ENCODE peak calls at places on chromosomes 11 and 22, in six cellular contexts. Y is neural crest cell, R is AG04450, N is GM12865, A is endothelial cell, C is cardiac muscle cell. H is an unnamed sample.

GRCh38 chr11:72141066-72141465 is 5.5 kb downstream of the FOLR3 start:
- DNase-seq in A (no peak), Y (no peak), R (peak), C (peak), N (no peak), H (no peak)

GRCh38 chr11:19577849-19578619 is 134.6 kb upstream of the NAV2 start:
- DNase-seq in Y (no peak), C (peak), N (no peak), R (no peak), A (no peak), H (no peak)

GRCh38 chr22:25745341-25746011 is 3.5 kb downstream of the MYO18B start:
- DNase-seq in C (peak), N (no peak), A (no peak), Y (no peak), R (no peak), H (no peak)

GRCh38 chr11:57311109-57311936 is 13.4 kb downstream of the TNKS1BP1 start:
- DNase-seq in C (peak), R (peak), N (peak), Y (no peak), A (peak), H (peak)

GRCh38 chr11:567036-567628 is 6.4 kb downstream of the RASSF7 start:
- DNase-seq in N (no peak), C (no peak), R (no peak), Y (no peak), A (no peak), H (no peak)

GRCh38 chr22:22450343-22450839 is 58.2 kb downstream of the ZNF280B start:
- DNase-seq in A (no peak), Y (no peak), R (no peak), N (peak), C (no peak), H (no peak)

GRCh38 chr22:37418627-37419369 is 8.5 kb downstream of the ELFN2 start:
- DNase-seq in R (no peak), A (no peak), C (no peak), N (no peak), Y (no peak), H (no peak)

GRCh38 chr22:46137218-46137766 is 13.0 kb upstream of the PPARA start:
- DNase-seq in R (no peak), C (no peak), N (no peak), A (no peak), Y (no peak), H (no peak)

GRCh38 chr11:65899356-65900124 is 648 bp downstream of the FOSL1 start:
- DNase-seq in N (peak), R (no peak), A (peak), C (peak), Y (no peak), H (peak)

GRCh38 chr11:117995472-117995871 is 9.3 kb downstream of the IL10RA start:
- DNase-seq in N (no peak), R (no peak), C (no peak), Y (no peak), A (no peak), H (no peak)

GRCh38 chr22:39487826-39488520 is 14.1 kb upstream of the MIEF1 start:
- DNase-seq in R (no peak), A (no peak), C (no peak), Y (no peak), N (no peak), H (no peak)

GRCh38 chr22:47716890-47717615 is 954.6 kb downstream of the TBC1D22A start:
- DNase-seq in A (no peak), Y (no peak), N (no peak), R (no peak), C (no peak), H (no peak)

GRCh38 chr11:73273246-73273890 is 1.2 kb downstream of the P2RY6 start:
- DNase-seq in C (no peak), R (no peak), A (no peak), N (no peak), Y (no peak), H (no peak)

GRCh38 chr22:42080287-42080686 is 787 bp downstream of the SMDT1 start:
- DNase-seq in C (peak), R (no peak), A (no peak), N (peak), Y (no peak), H (no peak)

GRCh38 chr11:114080769-114081168 is 21.3 kb downstream of the ZBTB16 start:
- DNase-seq in C (no peak), A (no peak), N (no peak), R (no peak), Y (no peak), H (no peak)

GRCh38 chr11:116471608-116472007 is 301.2 kb downstream of the BUD13 start:
- DNase-seq in N (no peak), R (no peak), Y (no peak), C (peak), A (no peak), H (no peak)

GRCh38 chr11:1356007-1356435 is 33.7 kb upstream of the BRSK2 start:
- DNase-seq in Y (no peak), R (no peak), N (no peak), C (peak), A (no peak), H (no peak)

GRCh38 chr11:115959098-115959497 is 454.9 kb upstream of the CADM1 start:
- DNase-seq in R (no peak), N (no peak), A (no peak), C (no peak), Y (no peak), H (no peak)

GRCh38 chr11:107561688-107562087 is 3.8 kb downstream of the ALKBH8 start:
- DNase-seq in R (no peak), C (peak), A (no peak), N (no peak), Y (no peak), H (no peak)

GRCh38 chr11:35077709-35078695 is 61.0 kb upstream of the CD44 start:
- DNase-seq in R (no peak), C (no peak), A (no peak), N (peak), Y (no peak), H (no peak)

DNA sequence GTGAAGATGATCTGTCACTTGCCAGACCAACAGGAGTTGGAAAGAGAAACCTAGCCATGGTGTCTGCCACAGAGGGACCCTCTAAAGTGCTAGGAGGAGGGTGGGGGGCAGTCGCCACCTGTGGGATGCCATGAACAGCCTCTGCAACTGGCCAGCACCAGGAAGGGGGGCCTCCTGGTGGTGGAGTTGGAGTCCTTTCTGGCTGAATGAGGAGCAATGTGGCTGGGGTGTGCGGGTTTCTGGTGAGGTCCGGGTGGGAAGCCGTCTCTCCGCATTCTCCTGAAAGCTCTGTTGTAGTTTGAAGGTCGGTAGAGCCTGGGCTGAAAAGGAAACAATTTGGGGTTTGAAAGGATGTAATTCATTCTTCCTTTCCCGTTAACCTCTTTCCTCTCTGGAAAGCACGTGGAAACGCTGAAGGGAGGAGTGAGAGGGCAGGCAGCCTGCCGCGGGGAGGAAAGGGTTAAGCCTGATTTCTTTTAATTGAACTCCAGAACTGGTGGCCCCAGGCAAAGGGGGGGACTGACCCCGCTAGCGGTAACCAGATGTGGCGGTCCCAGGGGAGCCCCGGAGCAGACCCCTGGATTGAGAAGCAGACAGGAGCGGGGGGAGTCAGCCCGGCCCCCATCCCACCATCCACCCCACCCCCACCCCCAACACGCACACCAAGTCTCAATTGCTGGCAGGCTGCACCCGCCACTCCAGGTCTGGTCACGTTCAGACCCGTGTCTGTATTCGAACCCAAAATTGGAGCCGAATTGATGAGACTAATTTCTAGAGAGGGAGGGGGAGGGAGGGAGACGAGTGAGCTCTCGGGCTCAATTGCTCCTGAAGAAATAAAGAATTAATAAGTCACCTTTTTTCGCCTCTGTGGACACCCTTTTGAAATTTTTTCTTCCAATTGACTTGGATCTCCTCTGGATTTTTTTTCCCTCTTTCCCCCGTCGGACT is 1.8 kb upstream of the FLI1 start:
- DNase-seq in R (no peak), Y (no peak), C (no peak), A (peak), N (no peak), H (peak)
- TF ChIP-seq CTCF in R (peak), Y (peak), C (peak), A (peak), N (no peak), H (peak)

GRCh38 chr22:31829505-31829904 is 75.7 kb downstream of the DEPDC5 start:
- DNase-seq in A (no peak), R (peak), N (peak), Y (no peak), C (peak), H (no peak)
- TF ChIP-seq CTCF in A (no peak), R (no peak), N (no peak), Y (no peak), C (no peak), H (no peak)

DNA sequence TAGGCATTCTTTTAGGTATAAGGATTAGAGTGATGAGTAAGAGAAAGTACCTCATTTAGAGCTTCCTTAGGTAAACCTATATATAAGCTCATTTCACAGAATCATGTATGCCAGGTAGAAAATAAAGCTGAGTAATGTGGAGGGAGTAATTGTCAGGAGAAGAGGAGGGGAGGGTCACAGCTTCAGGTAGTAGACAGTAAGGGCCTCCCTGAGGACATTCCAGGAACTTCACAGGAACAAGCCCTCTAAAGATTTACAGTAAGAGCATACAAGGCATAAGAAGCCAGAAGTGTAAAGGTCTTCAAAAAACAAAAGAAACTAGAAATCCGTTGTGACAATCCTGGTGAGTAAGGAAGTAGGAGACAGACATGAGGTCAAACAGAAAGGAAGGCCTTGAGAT is 57.6 kb downstream of the USP47 start:
- DNase-seq in Y (no peak), R (no peak), A (no peak), C (no peak), N (no peak), H (no peak)
- TF ChIP-seq CTCF in Y (peak), R (no peak), A (no peak), C (no peak), N (no peak), H (no peak)

GRCh38 chr22:30634477-30635233 is 926 bp upstream of the SLC35E4 start:
- DNase-seq in R (peak), A (peak), C (peak), N (peak), Y (peak), H (peak)

GRCh38 chr22:30640361-30640760 is 4.8 kb downstream of the SLC35E4 start:
- DNase-seq in C (no peak), Y (no peak), R (no peak), N (no peak), A (no peak), H (no peak)

GRCh38 chr22:30637701-30638114 is 2.1 kb downstream of the SLC35E4 start:
- DNase-seq in C (no peak), A (no peak), Y (no peak), R (no peak), N (no peak), H (no peak)

GRCh38 chr22:30636226-30637077 is 871 bp downstream of the SLC35E4 start:
- DNase-seq in R (no peak), N (peak), Y (no peak), C (no peak), A (peak), H (no peak)

GRCh38 chr22:30635273-30636225 is at the start of gene SLC35E4:
- DNase-seq in A (peak), Y (peak), C (peak), R (peak), N (peak), H (peak)
- TF ChIP-seq CTCF in A (no peak), Y (no peak), C (peak), R (peak), N (peak), H (no peak)

GRCh38 chr11:94762208-94762607 is 5.9 kb upstream of the AMOTL1 start:
- DNase-seq in R (no peak), C (no peak), Y (no peak), N (peak), A (peak), H (no peak)
- TF ChIP-seq CTCF in R (peak), C (peak), Y (peak), N (peak), A (peak), H (no peak)

GRCh38 chr22:20550851-20551744 is 43.7 kb downstream of the MED15 start:
- DNase-seq in C (peak), Y (peak), A (no peak), N (peak), R (no peak), H (no peak)

GRCh38 chr22:20552913-20553401 is 45.5 kb downstream of the MED15 start:
- DNase-seq in C (peak), N (no peak), Y (no peak), A (no peak), R (no peak), H (no peak)

GRCh38 chr22:20552450-20552894 is 45.1 kb downstream of the MED15 start:
- DNase-seq in N (no peak), C (peak), A (no peak), Y (no peak), R (no peak), H (no peak)

GRCh38 chr22:20550057-20550817 is 42.8 kb downstream of the MED15 start:
- DNase-seq in Y (no peak), N (no peak), R (no peak), C (no peak), A (no peak), H (no peak)

DNA sequence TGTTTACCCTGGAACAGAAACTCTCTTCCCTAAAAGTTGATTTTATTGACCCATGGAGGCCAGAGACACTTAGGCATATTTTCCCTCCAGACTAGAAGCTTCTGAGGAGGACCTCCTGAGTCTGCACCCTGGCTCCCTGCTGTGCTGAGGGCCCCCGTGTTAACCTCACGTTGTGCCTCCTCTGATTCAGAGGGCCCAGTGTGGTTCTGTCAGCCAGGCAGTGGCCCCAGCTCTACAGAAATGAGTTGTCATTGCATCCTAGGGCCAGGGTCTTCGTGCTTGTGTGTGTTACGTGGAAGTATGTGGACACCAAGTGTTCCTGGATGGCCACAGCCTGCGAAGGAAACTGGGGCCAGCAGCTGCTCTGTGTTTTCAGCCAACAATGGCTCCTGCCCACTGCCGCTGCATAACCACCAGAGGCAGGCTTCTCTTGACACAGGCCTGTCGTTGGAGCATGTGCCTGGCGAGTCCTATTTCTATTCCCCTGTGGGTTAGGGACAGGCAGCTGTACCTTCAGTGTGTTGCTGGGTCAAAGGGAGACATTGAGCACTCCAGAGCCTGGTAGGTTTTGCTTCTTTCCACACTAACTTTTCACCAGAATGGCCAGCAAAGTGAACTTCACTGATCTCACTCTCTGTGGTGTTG is 44.5 kb downstream of the MED15 start:
- DNase-seq in N (no peak), A (no peak), R (no peak), C (peak), Y (no peak), H (no peak)
- TF ChIP-seq CTCF in N (no peak), A (no peak), R (peak), C (no peak), Y (peak), H (no peak)

DNA sequence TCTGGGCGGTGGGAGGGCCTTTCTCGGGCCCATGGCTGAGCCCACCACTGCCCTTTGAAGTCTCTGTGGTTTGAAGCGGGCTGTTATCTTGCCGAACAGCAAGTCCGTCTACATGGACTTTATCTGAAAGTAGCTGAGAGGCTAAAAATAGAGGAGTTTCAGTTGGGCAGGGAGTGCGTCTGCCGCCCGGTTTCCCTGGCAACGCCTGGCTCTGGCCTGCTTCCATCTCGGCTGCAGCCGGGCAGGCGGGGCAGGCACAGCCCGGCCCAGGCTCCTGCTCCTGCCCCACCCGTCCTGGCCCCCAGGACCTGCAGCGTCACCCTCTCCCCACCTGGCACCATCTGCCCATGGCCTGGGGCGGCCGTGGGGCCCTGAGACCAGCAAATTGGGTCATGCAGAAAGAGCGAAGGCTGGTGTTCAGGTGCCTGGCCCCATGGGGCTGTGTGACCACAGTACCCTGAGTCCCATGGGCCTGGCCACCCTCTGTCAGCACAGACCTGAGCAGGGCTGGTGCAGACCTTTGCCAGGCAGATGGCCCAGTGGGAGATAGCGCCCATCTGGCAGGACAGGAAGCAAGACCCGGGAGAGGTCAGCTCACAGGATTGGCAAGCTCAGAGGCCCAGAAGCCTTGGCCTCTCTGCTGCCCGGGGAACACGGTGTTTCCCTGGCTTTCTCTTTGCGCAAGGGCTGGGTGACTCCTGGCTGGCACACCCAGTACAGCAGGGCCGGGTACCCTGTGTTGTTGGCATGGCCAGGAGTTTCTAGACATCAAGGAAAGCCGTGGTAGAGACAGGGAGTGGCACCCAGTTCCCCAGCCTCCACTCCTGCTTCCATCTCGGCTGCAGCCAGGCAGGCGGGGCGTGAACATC is 79.1 kb upstream of the KCNQ1OT1 start:
- DNase-seq in R (peak), N (peak), C (peak), A (peak), Y (peak), H (no peak)
- TF ChIP-seq CTCF in R (no peak), N (no peak), C (no peak), A (no peak), Y (no peak), H (no peak)

DNA sequence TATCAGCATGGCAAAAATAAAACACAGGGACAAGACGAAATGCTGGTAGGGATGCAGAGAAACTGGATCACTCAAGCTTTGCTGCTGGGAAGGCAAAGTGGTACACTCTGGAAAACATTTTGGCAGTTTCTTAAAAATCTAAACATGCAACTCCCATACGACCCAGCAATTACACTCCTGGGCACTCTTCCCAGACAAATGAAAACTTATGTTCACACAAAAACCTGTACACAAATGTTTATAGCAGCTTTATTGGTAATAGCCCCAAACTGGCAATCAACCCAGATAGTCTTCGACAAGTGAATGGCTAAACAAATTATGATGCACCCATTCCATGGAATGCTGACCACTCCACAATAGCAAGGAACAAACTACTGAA is 35.8 kb upstream of the PRR5 start:
- DNase-seq in R (no peak), Y (no peak), N (no peak), A (no peak), C (no peak), H (no peak)
- TF ChIP-seq CTCF in R (no peak), Y (no peak), N (no peak), A (no peak), C (no peak), H (no peak)

GRCh38 chr11:110096369-110096976 is 3.3 kb downstream of the ZC3H12C start:
- DNase-seq in R (no peak), Y (no peak), C (no peak), N (no peak), A (no peak), H (no peak)

GRCh38 chr11:110100476-110101240 is 7.5 kb downstream of the ZC3H12C start:
- DNase-seq in A (no peak), C (no peak), N (no peak), Y (no peak), R (no peak), H (no peak)

GRCh38 chr11:110095554-110095953 is 2.4 kb downstream of the ZC3H12C start:
- DNase-seq in C (peak), Y (no peak), N (no peak), R (no peak), A (no peak), H (no peak)

GRCh38 chr11:110097459-110098012 is 4.3 kb downstream of the ZC3H12C start:
- DNase-seq in N (no peak), C (peak), R (no peak), Y (no peak), A (no peak), H (no peak)

GRCh38 chr11:110098645-110099044 is 5.5 kb downstream of the ZC3H12C start:
- DNase-seq in R (no peak), C (no peak), Y (no peak), N (no peak), A (no peak), H (no peak)
- TF ChIP-seq CTCF in R (no peak), C (peak), Y (no peak), N (peak), A (no peak), H (no peak)

DNA sequence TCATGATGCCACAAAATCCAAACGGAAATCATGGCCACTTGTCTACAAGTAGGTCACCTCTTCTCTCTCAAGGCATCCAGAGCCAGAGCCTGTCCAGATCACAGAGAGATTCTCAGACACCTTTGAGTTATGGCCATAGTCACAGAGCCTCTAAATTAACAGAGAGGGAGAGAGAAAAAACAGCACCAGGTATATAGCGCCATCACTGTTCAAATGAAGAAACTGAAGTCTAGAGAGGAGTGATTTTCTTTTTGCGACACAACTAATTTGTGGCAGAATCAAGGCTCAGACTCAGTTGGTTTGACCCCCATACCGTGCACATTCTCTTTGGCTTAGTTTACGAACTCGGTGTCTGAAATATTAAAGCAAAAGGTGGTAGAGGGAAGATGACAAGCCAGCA is 512.9 kb downstream of the NTM start:
- DNase-seq in R (no peak), Y (no peak), N (no peak), C (no peak), A (no peak), H (no peak)
- TF ChIP-seq CTCF in R (no peak), Y (no peak), N (no peak), C (no peak), A (peak), H (no peak)